ENCODE peak calls at places on chromosomes 16 and 17, in six cellular contexts. H is IMR-90, E is neuronal stem cell, C is mesenchymal stem cell, T is trophoblast cell, K is H1. W is an unnamed sample.
A peak's percentile ranks its signal among the peaks of the same experiment; 100 is the strongest.

GRCh38 chr17:41835214-41835799 is 725 bp downstream of the NT5C3B start:
- DNase-seq in H (no peak), E (no peak), C (no peak), T (no peak), K (no peak), W (no peak)

GRCh38 chr16:5633845-5634440 is 536.3 kb upstream of the EEF2KMT start:
- DNase-seq in H (peak; percentile 4), E (peak; percentile 21), C (no peak), T (no peak), K (no peak), W (peak; percentile 65)

GRCh38 chr16:4496305-4496704 is 20.1 kb downstream of the HMOX2 start:
- DNase-seq in H (peak; percentile 85), E (no peak), C (peak; percentile 84), T (no peak), K (no peak), W (peak; percentile 38)

GRCh38 chr17:58475985-58476384 is 12.2 kb downstream of the HSF5 start:
- DNase-seq in H (no peak), E (no peak), C (no peak), T (no peak), K (no peak), W (no peak)

GRCh38 chr16:70453891-70454220 is 539 bp upstream of the FCSK start:
- DNase-seq in H (no peak), E (peak; percentile 62), C (no peak), T (no peak), K (no peak), W (peak; percentile 84)

GRCh38 chr16:66580605-66581209 is 1.4 kb downstream of the CMTM2 start:
- DNase-seq in H (peak; percentile 87), E (peak; percentile 15), C (peak; percentile 68), T (peak; percentile 9), K (no peak), W (peak; percentile 83)

GRCh38 chr16:81940781-81941560 is 70.3 kb downstream of the SDR42E1 start:
- DNase-seq in H (peak; percentile 64), E (no peak), C (peak; percentile 55), T (no peak), K (no peak), W (peak; percentile 63)

GRCh38 chr16:1193143-1193824 is 31.8 kb downstream of the TPSG1 start:
- DNase-seq in H (no peak), E (no peak), C (no peak), T (no peak), K (no peak), W (no peak)

GRCh38 chr16:53672461-53672860 is 31.2 kb downstream of the RPGRIP1L start:
- DNase-seq in H (no peak), E (no peak), C (no peak), T (no peak), K (no peak), W (no peak)

GRCh38 chr17:61414936-61415251 is 15.3 kb downstream of the TBX2 start:
- DNase-seq in H (no peak), E (no peak), C (no peak), T (no peak), K (no peak), W (no peak)

GRCh38 chr16:85383836-85384825 is 229.0 kb upstream of the GSE1 start:
- DNase-seq in H (no peak), E (no peak), C (no peak), T (no peak), K (no peak), W (no peak)

GRCh38 chr16:50360033-50360778 is 8.6 kb downstream of the BRD7 start:
- DNase-seq in H (peak; percentile 40), E (no peak), C (peak; percentile 23), T (peak; percentile 77), K (no peak), W (no peak)

GRCh38 chr16:15639061-15639568 is 3.8 kb downstream of the MARF1 start:
- DNase-seq in H (no peak), E (no peak), C (no peak), T (no peak), K (no peak), W (no peak)

GRCh38 chr16:79563919-79564318 is 36.6 kb downstream of the MAF start:
- DNase-seq in H (no peak), E (no peak), C (no peak), T (no peak), K (no peak), W (peak; percentile 28)

GRCh38 chr17:80621335-80622169 is 76.9 kb downstream of the RPTOR start:
- DNase-seq in H (no peak), E (no peak), C (no peak), T (no peak), K (no peak), W (peak; percentile 82)

GRCh38 chr16:73683804-73684203 is 612.8 kb upstream of the PSMD7 start:
- DNase-seq in H (no peak), E (no peak), C (no peak), T (no peak), K (no peak), W (no peak)

GRCh38 chr16:50066482-50067289 is 916 bp downstream of the HEATR3 start:
- DNase-seq in H (no peak), E (peak; percentile 24), C (no peak), T (no peak), K (no peak), W (no peak)

GRCh38 chr17:8832711-8833352 is 33.7 kb upstream of the MFSD6L start:
- DNase-seq in H (no peak), E (peak; percentile 41), C (no peak), T (peak; percentile 19), K (peak; percentile 59), W (peak; percentile 76)

GRCh38 chr17:8829036-8829941 is 30.1 kb upstream of the MFSD6L start:
- DNase-seq in H (no peak), E (no peak), C (no peak), T (no peak), K (no peak), W (no peak)

GRCh38 chr17:8828517-8828875 is 29.3 kb upstream of the MFSD6L start:
- DNase-seq in H (no peak), E (no peak), C (no peak), T (no peak), K (no peak), W (no peak)

GRCh38 chr17:8831234-8831849 is 32.2 kb upstream of the MFSD6L start:
- DNase-seq in H (no peak), E (no peak), C (no peak), T (no peak), K (no peak), W (no peak)

DNA sequence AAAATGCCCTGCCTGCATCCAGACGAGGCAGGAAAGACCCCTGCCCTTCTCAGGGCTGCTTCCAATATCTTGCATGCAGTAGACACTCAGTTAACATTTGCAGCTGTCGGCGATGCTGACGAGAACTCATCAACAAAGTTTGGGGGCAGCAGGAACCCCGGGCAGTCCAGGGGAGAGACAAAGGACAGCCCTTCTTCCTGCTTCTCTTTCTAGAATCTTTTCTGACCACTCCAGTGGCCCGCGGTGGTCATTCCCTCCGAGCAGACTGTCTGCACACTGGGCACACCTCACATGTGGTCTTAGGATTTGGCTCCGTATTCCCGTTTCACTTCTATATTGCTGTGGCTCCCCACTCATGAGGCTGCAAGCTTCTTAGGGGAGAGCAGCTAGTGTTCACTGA is 31.0 kb upstream of the MFSD6L start:
- DNase-seq in H (no peak), E (no peak), C (no peak), T (no peak), K (no peak), W (no peak)
- H3K4me3 ChIP-seq in H (no peak overlapping the region), E (no peak overlapping the region), C (no peak overlapping the region), T (no peak overlapping the region), K (no peak overlapping the region), W (no peak overlapping the region)

DNA sequence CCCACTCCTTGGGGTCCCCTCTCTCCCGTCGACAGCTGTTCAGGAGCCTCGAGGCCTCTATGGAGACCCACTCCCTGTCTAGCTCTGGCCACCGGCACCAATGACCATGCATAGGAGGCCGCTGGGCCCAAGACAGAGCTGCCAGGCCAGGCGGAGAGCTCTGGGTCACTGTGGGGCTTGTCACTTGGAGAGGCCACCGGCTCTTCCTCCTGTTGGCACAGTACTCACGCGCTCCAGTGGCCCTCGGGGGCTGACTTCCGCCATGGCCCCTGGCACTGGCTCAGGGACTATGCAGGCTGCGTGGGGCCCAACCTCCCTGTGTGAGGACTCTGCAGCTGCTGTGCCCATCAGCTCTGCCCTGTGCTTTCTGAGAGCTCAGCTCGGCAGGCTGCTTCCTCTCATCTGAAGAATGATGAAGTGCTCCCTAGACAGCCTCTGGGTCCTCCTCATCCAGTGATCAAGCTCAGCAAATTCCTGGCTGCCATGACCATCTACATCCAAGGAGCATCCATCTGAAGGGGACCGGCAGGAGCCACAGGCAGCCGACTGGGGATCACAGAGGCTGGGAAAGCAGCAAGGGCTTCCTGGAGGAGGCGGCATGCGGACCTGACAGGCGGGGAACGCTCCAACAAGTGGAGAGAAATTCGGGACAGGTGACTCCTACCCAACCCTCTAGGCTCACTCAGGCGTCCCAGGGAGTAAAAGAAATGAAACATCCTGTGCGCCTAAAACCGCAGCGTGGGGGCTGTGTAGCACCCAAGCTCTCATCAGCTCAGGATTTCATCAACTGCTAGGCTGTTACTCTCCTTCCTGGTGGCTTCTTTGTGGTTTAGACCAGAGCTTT is 16.8 kb downstream of the GALNS start:
- DNase-seq in H (no peak), E (no peak), C (no peak), T (no peak), K (no peak), W (no peak)
- H3K79me1 ChIP-seq in H (no peaks in the 10 kb centered on the region), E (peaks cover 11% of the 10 kb centered on the region), C (peaks cover 12% of the 10 kb centered on the region), T (no peaks in the 10 kb centered on the region), K (no peaks in the 10 kb centered on the region), W (no peaks in the 10 kb centered on the region)

GRCh38 chr17:49853470-49854015 is 5.7 kb upstream of the TAC4 start:
- DNase-seq in H (no peak), E (no peak), C (no peak), T (no peak), K (no peak), W (no peak)

GRCh38 chr17:49850772-49851386 is 3.0 kb upstream of the TAC4 start:
- DNase-seq in H (no peak), E (no peak), C (no peak), T (no peak), K (no peak), W (no peak)

GRCh38 chr17:49848739-49849138 is 870 bp upstream of the TAC4 start:
- DNase-seq in H (no peak), E (no peak), C (no peak), T (no peak), K (no peak), W (no peak)

GRCh38 chr17:49849711-49850610 is 2.1 kb upstream of the TAC4 start:
- DNase-seq in H (no peak), E (no peak), C (no peak), T (no peak), K (no peak), W (no peak)

GRCh38 chr17:49851387-49852291 is 3.8 kb upstream of the TAC4 start:
- DNase-seq in H (peak; percentile 59), E (peak; percentile 72), C (peak; percentile 61), T (peak; percentile 54), K (no peak), W (peak; percentile 79)
- H3K9ac ChIP-seq in H (peak overlapping the region; percentile 53), E (peak overlapping the region; percentile 75), C (peak overlapping the region; percentile 85), T (no peak overlapping the region), K (peak overlapping the region; percentile 13), W (peak overlapping the region; percentile 54)

DNA sequence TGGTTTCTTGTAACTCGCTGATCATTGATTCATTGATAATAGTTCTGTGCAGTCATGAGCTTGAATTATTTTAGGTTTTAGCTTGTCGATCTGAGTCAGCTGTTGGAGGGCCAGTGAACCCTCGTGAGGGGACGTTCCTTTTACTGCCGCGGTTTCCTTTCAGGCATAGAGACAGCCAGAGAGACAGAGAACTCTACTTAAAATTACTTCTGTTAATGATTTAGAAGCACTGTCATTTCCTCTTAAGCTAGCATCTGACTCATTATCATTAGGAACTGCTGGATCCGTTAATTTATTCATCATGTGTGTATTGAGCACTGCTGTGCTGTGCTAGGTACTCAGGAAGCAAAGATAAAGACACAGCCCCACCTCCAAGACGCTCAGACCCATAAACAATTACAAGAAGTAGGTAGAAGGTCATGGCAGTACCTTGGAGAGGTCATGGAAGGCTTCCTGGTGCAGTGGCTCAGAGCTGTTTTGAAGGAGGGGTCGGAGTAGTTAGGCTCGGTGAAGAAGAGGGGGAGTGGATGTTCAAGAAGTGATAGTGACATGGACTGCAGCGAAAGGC is 3.2 kb downstream of the PGS1 start:
- DNase-seq in H (no peak), E (no peak), C (peak; percentile 80), T (no peak), K (no peak), W (peak; percentile 88)
- H3K4me3 ChIP-seq in H (no peak overlapping the region), E (no peak overlapping the region), C (peak overlapping the region; percentile 97), T (no peak overlapping the region), K (no peak overlapping the region), W (no peak overlapping the region)

W was measured in mesendoderm.